ENCODE peak calls at places on chromosome 22, in eight cellular contexts. F, A, W, J, H, M, T and X are unnamed samples.

GRCh38 chr22:37228106-37229011 is 15.7 kb downstream of the RAC2 start:
- ATAC-seq in J (no peak), M (no peak), W (peak), T (no peak), A (peak), F (no peak), H (peak), X (no peak)

GRCh38 chr22:21650823-21651520 is 8.9 kb downstream of the SDF2L1 start:
- ATAC-seq in A (peak), J (peak), T (peak), H (peak), M (peak), W (no peak), F (peak), X (no peak)

GRCh38 chr22:23212061-23213030 is 32.0 kb downstream of the BCR start:
- ATAC-seq in M (no peak), T (no peak), J (peak), H (no peak), W (no peak), F (no peak), A (no peak), X (no peak)

GRCh38 chr22:41175546-41175945 is 29.6 kb upstream of the L3MBTL2 start:
- ATAC-seq in F (no peak), T (no peak), H (no peak), M (no peak), J (no peak), A (peak), W (no peak), X (no peak)

GRCh38 chr22:33842006-33842354 is 78.3 kb downstream of the LARGE1 start:
- ATAC-seq in T (no peak), F (no peak), M (no peak), H (no peak), A (no peak), W (no peak), J (no peak), X (no peak)

GRCh38 chr22:37154925-37155712 is 5.4 kb upstream of the IL2RB start:
- ATAC-seq in H (peak), W (no peak), A (peak), T (no peak), M (peak), J (no peak), F (no peak), X (no peak)

GRCh38 chr22:23752090-23752691 is 1.3 kb upstream of the ZNF70 start:
- ATAC-seq in J (no peak), H (no peak), A (no peak), T (no peak), W (no peak), M (peak), F (no peak), X (no peak)

GRCh38 chr22:22201185-22201924 is 43.2 kb upstream of the VPREB1 start:
- ATAC-seq in H (peak), W (peak), T (peak), A (peak), F (peak), J (peak), M (peak), X (no peak)

GRCh38 chr22:20588843-20589581 is 81.6 kb downstream of the MED15 start:
- ATAC-seq in H (no peak), J (no peak), T (no peak), A (no peak), W (no peak), M (no peak), F (peak), X (no peak)

GRCh38 chr22:30186048-30186447 is 60.5 kb downstream of the LIF start:
- ATAC-seq in M (no peak), F (no peak), W (no peak), A (no peak), J (no peak), T (no peak), H (no peak), X (no peak)

GRCh38 chr22:29703595-29704195 is 16.1 kb upstream of the CABP7 start:
- ATAC-seq in F (peak), J (no peak), T (peak), M (no peak), H (peak), A (no peak), W (no peak), X (no peak)

GRCh38 chr22:17780116-17780740 is 6.0 kb upstream of the BID start:
- ATAC-seq in T (no peak), A (no peak), F (no peak), W (no peak), M (peak), H (no peak), J (no peak), X (no peak)

GRCh38 chr22:17845790-17846189 is 71.5 kb upstream of the BID start:
- ATAC-seq in W (peak), A (no peak), F (no peak), T (no peak), H (no peak), J (no peak), M (no peak), X (peak)

GRCh38 chr22:25085930-25086901 is 113.4 kb upstream of the CRYBB3 start:
- ATAC-seq in M (peak), W (peak), T (no peak), F (peak), H (peak), A (no peak), J (no peak), X (peak)

GRCh38 chr22:23512738-23513137 is 67.4 kb downstream of the IGLL1 start:
- ATAC-seq in J (no peak), H (no peak), A (no peak), M (no peak), F (no peak), W (no peak), T (no peak), X (no peak)

GRCh38 chr22:26848244-26848920 is 191.0 kb downstream of the MIAT start:
- ATAC-seq in T (no peak), H (no peak), F (no peak), W (no peak), A (no peak), M (no peak), J (no peak), X (no peak)

GRCh38 chr22:35462558-35463230 is 62.8 kb downstream of the MCM5 start:
- ATAC-seq in J (no peak), M (no peak), F (no peak), W (no peak), A (no peak), H (no peak), T (no peak), X (no peak)

GRCh38 chr22:44353063-44353440 is 40.3 kb upstream of the SHISAL1 start:
- ATAC-seq in W (no peak), F (no peak), J (no peak), M (no peak), A (no peak), T (no peak), H (no peak), X (no peak)

GRCh38 chr22:17981497-17981896 is 42.9 kb downstream of the MICAL3 start:
- ATAC-seq in J (no peak), A (no peak), W (no peak), H (no peak), F (no peak), T (peak), M (peak), X (no peak)

GRCh38 chr22:20245577-20246367 is 22.3 kb downstream of the RTN4R start:
- ATAC-seq in M (no peak), A (no peak), J (no peak), H (no peak), F (no peak), T (peak), W (no peak), X (no peak)

GRCh38 chr22:35582218-35582860 is 34.8 kb downstream of the MB start:
- ATAC-seq in T (no peak), A (no peak), H (no peak), F (no peak), J (no peak), M (no peak), W (no peak), X (no peak)

GRCh38 chr22:46896166-46896565 is 133.7 kb downstream of the TBC1D22A start:
- ATAC-seq in A (no peak), W (no peak), T (no peak), J (peak), H (no peak), M (no peak), F (no peak), X (no peak)

GRCh38 chr22:33747029-33747428 is 173.2 kb downstream of the LARGE1 start:
- ATAC-seq in A (no peak), H (no peak), M (no peak), W (no peak), T (no peak), F (no peak), J (no peak), X (no peak)

GRCh38 chr22:47902646-47903180 is 1140.3 kb downstream of the TBC1D22A start:
- ATAC-seq in J (no peak), W (no peak), A (no peak), T (no peak), H (no peak), M (no peak), F (no peak), X (no peak)

GRCh38 chr22:23215294-23216204 is 35.2 kb downstream of the BCR start:
- ATAC-seq in F (no peak), H (no peak), J (no peak), M (no peak), A (no peak), W (no peak), T (no peak), X (peak)

GRCh38 chr22:31148516-31148915 is 8.2 kb upstream of the PLA2G3 start:
- ATAC-seq in T (no peak), A (peak), F (no peak), J (no peak), W (peak), M (no peak), H (peak), X (peak)

DNA sequence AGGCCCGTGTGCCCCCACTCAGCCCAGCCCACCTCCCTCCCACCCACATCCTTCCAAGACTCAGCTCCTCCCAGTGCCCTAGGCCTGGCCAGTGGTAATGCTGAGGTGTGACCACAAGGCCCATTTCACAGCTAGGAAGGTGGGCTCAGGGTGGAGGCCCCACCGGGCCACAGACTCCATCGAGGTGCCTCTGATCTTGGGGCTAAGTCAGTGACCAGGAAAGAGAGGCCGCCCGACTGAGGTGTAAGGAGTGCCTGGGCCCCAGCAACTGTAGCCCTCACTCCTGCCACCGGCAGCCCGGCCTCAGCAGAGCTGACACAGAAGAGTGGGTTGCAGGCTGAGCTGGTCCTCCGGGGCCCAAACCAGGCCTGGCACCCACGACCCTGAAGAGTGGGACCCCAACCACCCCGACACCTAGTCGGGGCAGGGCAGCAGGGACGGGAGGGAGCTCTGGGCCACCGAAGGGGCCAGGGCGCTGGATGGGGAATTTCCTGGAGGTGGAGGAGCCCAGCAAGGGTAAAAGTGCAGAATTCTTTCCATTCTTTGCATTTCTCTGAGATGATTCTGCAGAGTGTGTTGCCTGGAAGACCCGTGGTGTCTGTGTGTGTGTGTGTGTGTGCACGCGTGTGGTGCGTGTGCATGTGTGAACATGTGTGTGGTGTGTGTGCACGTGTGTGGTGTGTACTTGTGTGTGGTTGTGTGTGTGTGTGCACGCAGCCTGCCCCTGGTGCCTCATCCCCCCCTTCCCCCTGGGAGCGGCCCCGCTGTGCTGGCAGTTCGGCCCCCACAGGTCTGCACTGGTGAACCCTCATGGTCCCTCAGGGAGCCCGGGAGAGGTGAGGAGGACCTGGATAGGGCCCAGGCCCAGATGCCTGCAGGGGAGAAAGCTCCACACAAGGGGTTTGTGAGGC is 8.3 kb upstream of the PIM3 start:
- ATAC-seq in W (no peak), J (no peak), F (peak), A (peak), M (no peak), T (no peak), H (peak), X (peak)
- TF ChIP-seq POLR2AphosphoS5 in W (peak), J (no peak), F (peak), A (no peak), M (no peak), T (no peak), H (no peak), X (no peak)

DNA sequence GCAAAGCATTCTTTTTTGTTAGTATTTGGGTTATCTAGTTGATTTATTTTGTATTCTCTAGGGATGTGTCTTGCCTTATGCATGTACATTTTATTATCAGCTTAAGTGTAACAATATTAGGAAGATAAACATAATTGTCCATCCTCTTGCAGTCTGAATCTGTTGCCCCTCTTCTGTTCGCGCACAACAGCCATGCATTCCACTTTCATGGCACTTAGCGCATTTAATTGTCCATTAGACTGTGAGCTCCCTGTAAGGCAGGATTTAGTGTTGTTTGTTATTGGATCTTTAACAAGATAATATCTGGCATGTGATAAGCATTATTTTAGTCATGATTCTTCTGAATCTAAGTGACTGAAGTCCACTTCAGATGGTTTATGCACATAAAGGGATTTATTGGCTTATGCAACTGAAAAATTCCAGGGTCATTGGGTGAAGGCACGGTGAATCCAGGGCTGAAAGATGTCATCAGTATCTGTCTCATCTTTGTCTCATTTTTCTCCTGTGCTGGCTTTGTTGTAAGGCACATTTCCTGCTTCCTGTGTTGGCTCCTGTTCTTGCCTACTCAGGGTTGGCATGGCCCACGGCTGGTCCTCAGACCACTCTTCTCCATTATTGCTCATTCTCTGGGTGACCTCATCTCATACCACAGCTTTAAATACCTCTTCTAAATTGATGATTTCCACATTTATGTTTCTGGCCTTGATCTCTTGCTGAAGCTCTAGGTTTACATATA is 37.5 kb downstream of the ATXN10 start:
- ATAC-seq in T (no peak), W (peak), J (no peak), A (no peak), M (no peak), H (peak), F (no peak), X (peak)
- TF ChIP-seq POLR2AphosphoS5 in T (no peak), W (no peak), J (no peak), A (no peak), M (no peak), H (no peak), F (no peak), X (peak)

GRCh38 chr22:49536571-49537131 is 291.0 kb downstream of the BRD1 start:
- ATAC-seq in M (no peak), F (no peak), T (peak), H (no peak), W (no peak), J (no peak), A (no peak), X (no peak)

GRCh38 chr22:49540571-49541450 is 286.9 kb downstream of the BRD1 start:
- ATAC-seq in A (no peak), W (no peak), J (no peak), T (no peak), M (no peak), F (no peak), H (no peak), X (no peak)

GRCh38 chr22:49540084-49540483 is 287.6 kb downstream of the BRD1 start:
- ATAC-seq in J (no peak), A (no peak), F (no peak), M (no peak), W (no peak), H (no peak), T (no peak), X (no peak)

GRCh38 chr22:49535527-49536125 is 292.0 kb downstream of the BRD1 start:
- ATAC-seq in A (no peak), W (no peak), T (peak), F (no peak), H (no peak), M (no peak), J (no peak), X (no peak)

GRCh38 chr22:49538006-49538405 is 289.7 kb downstream of the BRD1 start:
- ATAC-seq in F (no peak), W (no peak), A (no peak), T (no peak), H (no peak), J (no peak), M (no peak), X (no peak)
- TF ChIP-seq POLR2AphosphoS5 in F (no peak), W (no peak), A (no peak), T (no peak), H (no peak), J (no peak), M (no peak), X (no peak)

DNA sequence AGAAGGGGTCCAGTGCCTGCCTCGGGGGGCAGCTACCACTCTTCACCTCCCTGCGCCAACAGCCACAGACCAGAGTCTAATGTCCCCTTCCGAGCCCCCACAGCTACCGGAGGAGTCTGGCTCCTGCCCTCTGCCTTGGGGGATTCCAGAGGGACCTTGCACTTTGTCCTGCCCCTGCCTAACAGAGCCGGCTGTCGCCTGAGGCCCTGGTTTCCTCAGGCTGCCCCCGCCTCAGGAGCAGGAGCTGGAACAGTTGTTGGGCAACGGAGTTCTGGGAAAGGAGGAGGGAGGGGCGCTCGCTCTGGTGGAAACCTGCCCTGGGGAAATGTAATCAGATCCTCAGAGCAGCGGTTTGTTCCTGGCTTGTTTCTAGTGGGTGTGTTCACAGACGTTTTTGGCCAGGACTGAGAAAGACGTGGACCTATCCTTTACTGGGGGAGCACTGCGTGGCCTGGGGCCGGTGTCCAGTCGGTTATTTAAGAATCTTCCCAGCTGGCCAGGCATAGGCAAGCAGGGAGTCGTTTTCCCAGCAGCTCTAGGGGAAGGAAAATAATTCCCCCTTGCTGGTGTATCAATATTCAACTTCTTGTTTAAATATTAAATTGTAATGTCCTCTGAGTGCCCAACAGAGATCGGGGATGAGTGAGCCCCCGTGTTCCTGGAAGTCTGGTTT is 32.3 kb downstream of the A4GALT start:
- ATAC-seq in T (peak), H (peak), A (peak), W (peak), J (peak), M (no peak), F (peak), X (peak)
- TF ChIP-seq POLR2AphosphoS5 in T (no peak), H (no peak), A (no peak), W (peak), J (no peak), M (no peak), F (no peak), X (peak)

GRCh38 chr22:39175127-39176066 is 22.9 kb upstream of the CBX7 start:
- ATAC-seq in M (no peak), A (peak), W (no peak), J (no peak), T (peak), F (peak), H (peak), X (no peak)

GRCh38 chr22:39173050-39173706 is 20.7 kb upstream of the CBX7 start:
- ATAC-seq in M (no peak), T (no peak), A (no peak), W (no peak), H (no peak), J (no peak), F (no peak), X (no peak)

GRCh38 chr22:39174498-39175120 is 22.1 kb upstream of the CBX7 start:
- ATAC-seq in T (peak), H (peak), W (peak), A (peak), M (peak), F (peak), J (no peak), X (peak)

GRCh38 chr22:39171623-39172264 is 19.3 kb upstream of the CBX7 start:
- ATAC-seq in H (no peak), T (no peak), W (no peak), A (no peak), M (no peak), F (no peak), J (no peak), X (no peak)

GRCh38 chr22:39173787-39174497 is 21.5 kb upstream of the CBX7 start:
- ATAC-seq in W (no peak), F (no peak), H (no peak), T (no peak), M (no peak), A (no peak), J (no peak), X (no peak)
- TF ChIP-seq POLR2AphosphoS5 in W (no peak), F (no peak), H (no peak), T (no peak), M (no peak), A (no peak), J (no peak), X (no peak)

GRCh38 chr22:32534252-32535215 is 59.9 kb downstream of the FBXO7 start:
- ATAC-seq in W (no peak), F (peak), H (no peak), J (no peak), M (no peak), A (no peak), T (no peak), X (peak)
- TF ChIP-seq POLR2AphosphoS5 in W (peak), F (peak), H (no peak), J (no peak), M (no peak), A (no peak), T (no peak), X (peak)